ENCODE peak calls at places on chromosomes 13 and 19, in four cellular contexts. One of them, this sample, is unnamed.

GRCh38 chr19:43504426-43505185 is at the start of gene PHLDB3:
- DNase-seq in Panc1: no peak
- DNase-seq in K562: peak
- DNase-seq in HepG2: peak
- DNase-seq in this sample: no peak

GRCh38 chr13:30063892-30064291 is 213.5 kb upstream of the UBL3 start:
- DNase-seq in Panc1: no peak
- DNase-seq in K562: no peak
- DNase-seq in HepG2: no peak
- DNase-seq in this sample: no peak

GRCh38 chr13:58884353-58884752 is 1252.8 kb downstream of the PCDH17 start:
- DNase-seq in Panc1: no peak
- DNase-seq in K562: no peak
- DNase-seq in HepG2: no peak
- DNase-seq in this sample: no peak

GRCh38 chr13:106484755-106485193 is 50.7 kb downstream of the EFNB2 start:
- DNase-seq in Panc1: no peak
- DNase-seq in K562: no peak
- DNase-seq in HepG2: no peak
- DNase-seq in this sample: no peak

GRCh38 chr13:109938255-109938936 is 152.0 kb upstream of the IRS2 start:
- DNase-seq in Panc1: no peak
- DNase-seq in K562: no peak
- DNase-seq in HepG2: no peak
- DNase-seq in this sample: no peak

GRCh38 chr13:74129500-74130144 is 4.6 kb downstream of the KLF12 start:
- DNase-seq in Panc1: no peak
- DNase-seq in K562: peak
- DNase-seq in HepG2: no peak
- DNase-seq in this sample: no peak

GRCh38 chr13:84845875-84846619 is 953.2 kb downstream of the SLITRK6 start:
- DNase-seq in Panc1: no peak
- DNase-seq in K562: no peak
- DNase-seq in HepG2: no peak
- DNase-seq in this sample: no peak

GRCh38 chr13:49655906-49656305 is 27.6 kb downstream of the ARL11 start:
- DNase-seq in Panc1: no peak
- DNase-seq in K562: no peak
- DNase-seq in HepG2: no peak
- DNase-seq in this sample: no peak

GRCh38 chr13:66501187-66501586 is 728.9 kb downstream of the PCDH9 start:
- DNase-seq in Panc1: no peak
- DNase-seq in K562: no peak
- DNase-seq in HepG2: no peak
- DNase-seq in this sample: no peak

GRCh38 chr13:27813826-27814225 is 21.5 kb downstream of the GSX1 start:
- DNase-seq in Panc1: no peak
- DNase-seq in K562: no peak
- DNase-seq in HepG2: no peak
- DNase-seq in this sample: no peak

GRCh38 chr13:97202761-97203160 is 19.4 kb upstream of the MBNL2 start:
- DNase-seq in Panc1: no peak
- DNase-seq in K562: no peak
- DNase-seq in HepG2: no peak
- DNase-seq in this sample: no peak

GRCh38 chr19:13764101-13764807 is at the start of gene MRI1:
- DNase-seq in Panc1: no peak
- DNase-seq in K562: peak
- DNase-seq in HepG2: peak
- DNase-seq in this sample: no peak

GRCh38 chr13:43196171-43196611 is 172.8 kb downstream of the DNAJC15 start:
- DNase-seq in Panc1: no peak
- DNase-seq in K562: no peak
- DNase-seq in HepG2: no peak
- DNase-seq in this sample: no peak

GRCh38 chr13:72970956-72971355 is 87.8 kb upstream of the KLF5 start:
- DNase-seq in Panc1: no peak
- DNase-seq in K562: no peak
- DNase-seq in HepG2: no peak
- DNase-seq in this sample: no peak

GRCh38 chr19:20247016-20247683 is 80.1 kb downstream of the ZNF486 start:
- DNase-seq in Panc1: peak
- DNase-seq in K562: no peak
- DNase-seq in HepG2: no peak
- DNase-seq in this sample: no peak

GRCh38 chr19:40592170-40592569 is 9.0 kb upstream of the LTBP4 start:
- DNase-seq in Panc1: no peak
- DNase-seq in K562: peak
- DNase-seq in HepG2: peak
- DNase-seq in this sample: no peak

GRCh38 chr13:27619711-27620376 is 485 bp downstream of the LNX2 start:
- DNase-seq in Panc1: no peak
- DNase-seq in K562: no peak
- DNase-seq in HepG2: peak
- DNase-seq in this sample: no peak

GRCh38 chr19:4362871-4363545 is 19.6 kb downstream of the MPND start:
- DNase-seq in Panc1: no peak
- DNase-seq in K562: no peak
- DNase-seq in HepG2: no peak
- DNase-seq in this sample: no peak

GRCh38 chr13:66940113-66940512 is 290.0 kb downstream of the PCDH9 start:
- DNase-seq in Panc1: peak
- DNase-seq in K562: no peak
- DNase-seq in HepG2: no peak
- DNase-seq in this sample: no peak

GRCh38 chr19:40356681-40357595 is 8.4 kb downstream of the PLD3 start:
- DNase-seq in Panc1: no peak
- DNase-seq in K562: no peak
- DNase-seq in HepG2: no peak
- DNase-seq in this sample: no peak

GRCh38 chr13:86567119-86567518 is 767.9 kb upstream of the SLITRK6 start:
- DNase-seq in Panc1: no peak
- DNase-seq in K562: peak
- DNase-seq in HepG2: peak
- DNase-seq in this sample: no peak

GRCh38 chr13:113452942-113453901 is at the start of gene ADPRHL1:
- DNase-seq in Panc1: no peak
- DNase-seq in K562: no peak
- DNase-seq in HepG2: no peak
- DNase-seq in this sample: no peak
- TF ChIP-seq TCF7L2 in Panc1: no peak
- TF ChIP-seq TCF7L2 in K562: no peak
- TF ChIP-seq TCF7L2 in HepG2: no peak
- TF ChIP-seq TCF7L2 in this sample: no peak

GRCh38 chr19:49362048-49362925 is at the start of gene TEAD2:
- DNase-seq in Panc1: no peak
- DNase-seq in K562: peak
- DNase-seq in HepG2: peak
- DNase-seq in this sample: no peak

GRCh38 chr19:49364083-49364687 is 508 bp downstream of the DKKL1 start:
- DNase-seq in Panc1: no peak
- DNase-seq in K562: no peak
- DNase-seq in HepG2: no peak
- DNase-seq in this sample: no peak

GRCh38 chr19:49361438-49362047 is 673 bp downstream of the TEAD2 start:
- DNase-seq in Panc1: no peak
- DNase-seq in K562: peak
- DNase-seq in HepG2: peak
- DNase-seq in this sample: peak

GRCh38 chr19:49363265-49364082 is at the start of gene DKKL1:
- DNase-seq in Panc1: peak
- DNase-seq in K562: peak
- DNase-seq in HepG2: peak
- DNase-seq in this sample: peak

GRCh38 chr19:49362926-49363264 is 679 bp upstream of the TEAD2 start:
- DNase-seq in Panc1: no peak
- DNase-seq in K562: no peak
- DNase-seq in HepG2: peak
- DNase-seq in this sample: no peak
- H3K27ac ChIP-seq in Panc1: peak
- H3K27ac ChIP-seq in K562: peak
- H3K27ac ChIP-seq in HepG2: no peak
- H3K27ac ChIP-seq in this sample: peak

DNA sequence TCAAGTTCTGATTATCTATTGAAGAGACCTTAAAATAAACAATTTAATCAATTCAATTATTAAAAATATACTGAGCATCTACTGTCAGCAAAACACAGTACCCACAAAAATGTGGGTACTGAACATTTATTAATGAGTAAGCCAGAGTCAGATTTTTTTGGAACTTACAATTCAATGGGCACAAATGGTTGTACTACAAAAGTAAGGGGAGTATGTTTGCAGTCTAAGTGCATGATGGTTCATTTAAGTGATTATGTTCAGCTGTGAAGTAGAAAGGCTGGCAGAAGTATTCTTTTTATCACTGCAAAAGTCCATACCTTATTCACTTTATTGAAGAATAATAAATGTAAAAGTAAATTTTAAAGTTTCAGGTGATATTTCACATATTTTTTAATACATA is 27.6 kb downstream of the FGF14 start:
- DNase-seq in Panc1: no peak
- DNase-seq in K562: no peak
- DNase-seq in HepG2: no peak
- DNase-seq in this sample: no peak
- TF ChIP-seq TCF7L2 in Panc1: no peak
- TF ChIP-seq TCF7L2 in K562: no peak
- TF ChIP-seq TCF7L2 in HepG2: no peak
- TF ChIP-seq TCF7L2 in this sample: no peak

DNA sequence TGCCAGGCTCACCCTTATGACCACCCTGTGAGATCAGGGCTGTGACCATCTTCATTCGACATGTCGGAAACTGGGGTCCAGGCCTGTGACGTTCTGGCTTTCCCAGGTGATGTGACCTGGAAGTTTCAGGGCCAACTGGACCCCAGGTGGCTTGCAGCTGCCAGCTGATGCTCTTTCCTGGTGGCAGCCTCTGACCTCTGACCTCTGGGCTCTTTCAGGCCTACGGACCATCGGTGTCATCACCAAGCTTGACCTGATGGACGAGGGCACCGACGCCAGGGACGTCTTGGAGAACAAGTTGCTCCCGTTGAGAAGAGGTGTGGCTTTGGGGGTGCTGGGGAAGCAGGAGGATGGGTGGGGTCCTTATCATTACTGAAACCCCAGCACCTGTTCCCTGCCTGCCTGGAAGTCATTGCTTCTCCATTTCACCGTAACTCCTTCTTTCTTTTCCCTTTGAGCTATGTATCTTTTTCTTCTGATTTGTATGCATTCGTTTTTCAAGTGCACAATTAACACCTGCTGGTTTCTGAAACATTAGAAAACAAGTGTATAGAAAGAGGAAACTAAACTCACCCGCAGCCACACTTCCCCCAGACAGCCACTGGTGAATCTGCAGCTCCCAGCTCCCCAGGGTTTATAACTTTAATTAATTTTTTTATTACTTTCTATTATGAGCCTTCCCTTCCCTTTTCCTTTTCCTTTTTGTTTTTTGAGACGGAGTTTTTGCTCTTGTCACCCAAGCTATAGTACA is 58.9 kb downstream of the TMED1 start:
- DNase-seq in Panc1: no peak
- DNase-seq in K562: no peak
- DNase-seq in HepG2: no peak
- DNase-seq in this sample: no peak
- H3K27ac ChIP-seq in Panc1: no peak
- H3K27ac ChIP-seq in K562: no peak
- H3K27ac ChIP-seq in HepG2: no peak
- H3K27ac ChIP-seq in this sample: no peak

This sample was measured in HCT116.